ENCODE peak calls at places on chromosomes 4 and X, in six cellular contexts. I is NCI-H1105; P is Right ventricle myocardium superior; B is central memory CD4-positive, alpha-beta T cell; G is astrocyte; F is ELR. S is an unnamed sample.

GRCh38 chrX:154136627-154137161 is 7.3 kb upstream of the OPN1LW start:
- DNase-seq in I (peak; percentile 88), P (peak; percentile 78), B (peak; percentile 61), G (peak; percentile 5), F (peak; percentile 66), S (peak; percentile 73)

GRCh38 chr4:129545599-129546278 is 449.8 kb downstream of the C4orf33 start:
- DNase-seq in I (no peak), P (peak; percentile 89), B (no peak), G (peak; percentile 31), F (peak; percentile 25), S (peak; percentile 65)

GRCh38 chr4:162461952-162462351 is 298.2 kb upstream of the FSTL5 start:
- DNase-seq in I (no peak), P (no peak), B (no peak), G (no peak), F (peak; percentile 35), S (no peak)

GRCh38 chr4:158291334-158292055 is 81.2 kb downstream of the TMEM144 start:
- DNase-seq in I (no peak), P (no peak), B (no peak), G (no peak), F (no peak), S (no peak)

GRCh38 chrX:21658746-21659145 is 616 bp upstream of the KLHL34 start:
- DNase-seq in I (no peak), P (peak; percentile 41), B (no peak), G (no peak), F (no peak), S (no peak)

GRCh38 chrX:150594584-150594983 is 26.2 kb downstream of the MTM1 start:
- DNase-seq in I (no peak), P (no peak), B (no peak), G (no peak), F (no peak), S (no peak)

GRCh38 chr4:10204401-10205058 is 87.9 kb upstream of the WDR1 start:
- DNase-seq in I (no peak), P (peak; percentile 50), B (no peak), G (no peak), F (peak; percentile 59), S (no peak)

GRCh38 chrX:154890990-154891639 is 5.0 kb downstream of the F8A1 start:
- DNase-seq in I (peak; percentile 43), P (no peak), B (no peak), G (no peak), F (no peak), S (no peak)

GRCh38 chr4:24734511-24734910 is 60.9 kb upstream of the SOD3 start:
- DNase-seq in I (no peak), P (no peak), B (no peak), G (peak; percentile 34), F (no peak), S (no peak)

GRCh38 chr4:83833920-83834319 is 298.0 kb downstream of the GPAT3 start:
- DNase-seq in I (no peak), P (no peak), B (no peak), G (no peak), F (no peak), S (no peak)

GRCh38 chrX:110180928-110181310 is 137.0 kb downstream of the AMMECR1 start:
- DNase-seq in I (no peak), P (no peak), B (no peak), G (peak; percentile 49), F (peak; percentile 63), S (no peak)

GRCh38 chr4:145278341-145279121 is 98.1 kb upstream of the OTUD4 start:
- DNase-seq in I (no peak), P (no peak), B (no peak), G (peak; percentile 82), F (peak; percentile 40), S (no peak)

GRCh38 chr4:6575503-6576240 is 683 bp downstream of the MAN2B2 start:
- DNase-seq in I (no peak), P (no peak), B (no peak), G (no peak), F (no peak), S (no peak)

GRCh38 chr4:156321203-156321602 is 367.5 kb upstream of the CTSO start:
- DNase-seq in I (no peak), P (no peak), B (no peak), G (peak; percentile 98), F (peak; percentile 92), S (no peak)

GRCh38 chr4:139558235-139559094 is 2.4 kb upstream of the SETD7 start:
- DNase-seq in I (no peak), P (no peak), B (no peak), G (no peak), F (no peak), S (no peak)

GRCh38 chr4:24044610-24045589 is 155.1 kb upstream of the PPARGC1A start:
- DNase-seq in I (no peak), P (no peak), B (no peak), G (no peak), F (no peak), S (no peak)

GRCh38 chr4:67779631-67780030 is 25.4 kb upstream of the GNRHR start:
- DNase-seq in I (peak; percentile 59), P (no peak), B (no peak), G (peak; percentile 50), F (peak; percentile 24), S (no peak)

GRCh38 chr4:153483432-153484418 is 17.6 kb downstream of the TMEM131L start:
- DNase-seq in I (peak; percentile 24), P (no peak), B (no peak), G (no peak), F (peak; percentile 17), S (no peak)

GRCh38 chrX:41085883-41086626 is 810 bp downstream of the USP9X start:
- DNase-seq in I (peak; percentile 14), P (peak; percentile 66), B (no peak), G (peak; percentile 41), F (peak; percentile 60), S (peak; percentile 85)

GRCh38 chr4:102867278-102868152 is 1.3 kb upstream of the CISD2 start:
- DNase-seq in I (no peak), P (no peak), B (no peak), G (no peak), F (no peak), S (no peak)

GRCh38 chr4:69707807-69708206 is 52.6 kb downstream of the SULT1B1 start:
- DNase-seq in I (no peak), P (no peak), B (no peak), G (no peak), F (no peak), S (no peak)

GRCh38 chr4:126451237-126451885 is 1136.6 kb downstream of the FAT4 start:
- DNase-seq in I (no peak), P (no peak), B (no peak), G (peak; percentile 8), F (peak; percentile 34), S (no peak)

GRCh38 chr4:158253350-158253980 is 43.2 kb downstream of the TMEM144 start:
- DNase-seq in I (peak; percentile 33), P (no peak), B (peak; percentile 19), G (peak; percentile 23), F (peak; percentile 65), S (peak; percentile 47)

GRCh38 chr4:52643846-52644245 is 15.3 kb downstream of the USP46 start:
- DNase-seq in I (no peak), P (peak; percentile 89), B (no peak), G (peak; percentile 71), F (no peak), S (peak; percentile 88)